ENCODE peak calls at places on chromosomes 12 and 14, in nine cellular contexts. L is activated CD4-positive, CD25-positive, alpha-beta regulatory T cell treated with anti-CD3 and anti-CD28 coated beads, Interleukin-2, amount 50 U/mL, for 16 hours; N is naive thymus-derived CD8-positive, alpha-beta T cell; S is kidney tubule cell; V is WTC11; Z is OCI-LY7; M is H7; O is left colon; Q is coronary artery. J is an unnamed sample.
A peak's percentile ranks its signal among the peaks of the same experiment; 100 is the strongest.

GRCh38 chr14:65103150-65103760 is 938 bp upstream of the MAX start:
- DNase-seq in L (no peak), N (no peak), S (peak; percentile 18), V (no peak), Z (peak; percentile 39), M (peak; percentile 43), O (peak; percentile 34), Q (no peak), J (no peak)

GRCh38 chr12:104181313-104181712 is 34.3 kb upstream of the TXNRD1 start:
- DNase-seq in L (no peak), N (no peak), S (peak; percentile 82), V (no peak), Z (no peak), M (no peak), O (no peak), Q (no peak), J (no peak)

GRCh38 chr12:47141459-47141858 is 61.7 kb upstream of the AMIGO2 start:
- DNase-seq in L (no peak), N (no peak), S (no peak), V (peak; percentile 16), Z (no peak), M (no peak), O (no peak), Q (no peak), J (no peak)

GRCh38 chr14:88628033-88628432 is 65.2 kb downstream of the ZC3H14 start:
- DNase-seq in L (no peak), N (no peak), S (no peak), V (no peak), Z (no peak), M (no peak), O (no peak), Q (no peak), J (no peak)

GRCh38 chr14:95480109-95480886 is 36.2 kb downstream of the SYNE3 start:
- DNase-seq in L (peak; percentile 10), N (no peak), S (no peak), V (no peak), Z (no peak), M (no peak), O (no peak), Q (peak; percentile 85), J (no peak)

GRCh38 chr12:76964784-76965571 is 86.2 kb upstream of the CSRP2 start:
- DNase-seq in L (no peak), N (no peak), S (no peak), V (no peak), Z (no peak), M (no peak), O (no peak), Q (no peak), J (no peak)

GRCh38 chr12:91133871-91134270 is 22.6 kb upstream of the LUM start:
- DNase-seq in L (no peak), N (no peak), S (peak; percentile 3), V (no peak), Z (no peak), M (no peak), O (no peak), Q (no peak), J (no peak)

GRCh38 chr12:51244269-51244668 is 5.6 kb downstream of the DAZAP2 start:
- DNase-seq in L (no peak), N (no peak), S (peak; percentile 21), V (no peak), Z (no peak), M (no peak), O (no peak), Q (no peak), J (no peak)

GRCh38 chr14:63174760-63175191 is 29.5 kb upstream of the RHOJ start:
- DNase-seq in L (no peak), N (no peak), S (peak; percentile 56), V (peak; percentile 13), Z (peak; percentile 32), M (peak; percentile 60), O (no peak), Q (no peak), J (no peak)

GRCh38 chr12:111753144-111753881 is 13.4 kb upstream of the ALDH2 start:
- DNase-seq in L (no peak), N (no peak), S (peak; percentile 65), V (peak; percentile 75), Z (peak; percentile 51), M (peak; percentile 97), O (peak; percentile 73), Q (no peak), J (peak; percentile 93)

GRCh38 chr12:106192659-106193403 is 54.1 kb upstream of the NUAK1 start:
- DNase-seq in L (no peak), N (no peak), S (no peak), V (no peak), Z (no peak), M (no peak), O (no peak), Q (no peak), J (no peak)

GRCh38 chr12:27142102-27142721 is 59.8 kb upstream of the C12orf71 start:
- DNase-seq in L (peak; percentile 20), N (peak; percentile 16), S (peak; percentile 76), V (peak; percentile 66), Z (peak; percentile 57), M (peak; percentile 41), O (peak; percentile 47), Q (no peak), J (no peak)

J was measured in posterior cingulate gyrus.